ENCODE peak calls at places on chromosomes 3 and 15, in five cellular contexts. P, O, N, D and V are unnamed samples.

GRCh38 chr3:41167722-41168497 is 31.4 kb upstream of the CTNNB1 start:
- DNase-seq in P (no peak), O (no peak), N (no peak), D (no peak), V (no peak)

GRCh38 chr3:191139771-191140170 is 59.3 kb upstream of the OSTN start:
- DNase-seq in P (no peak), O (no peak), N (no peak), D (no peak), V (no peak)

GRCh38 chr3:46454209-46454595 is 10.5 kb downstream of the LTF start:
- DNase-seq in P (no peak), O (no peak), N (no peak), D (no peak), V (no peak)

GRCh38 chr15:30923429-30923828 is 19.7 kb downstream of the FAN1 start:
- DNase-seq in P (peak), O (no peak), N (no peak), D (no peak), V (no peak)

GRCh38 chr3:40971191-40972168 is 227.8 kb upstream of the CTNNB1 start:
- DNase-seq in P (peak), O (peak), N (peak), D (peak), V (peak)

GRCh38 chr3:37179144-37179967 is 5.0 kb upstream of the LRRFIP2 start:
- DNase-seq in P (no peak), O (no peak), N (no peak), D (no peak), V (no peak)

GRCh38 chr3:65938676-65939075 is 100.0 kb downstream of the MAGI1 start:
- DNase-seq in P (no peak), O (no peak), N (no peak), D (no peak), V (no peak)

GRCh38 chr15:70875001-70875782 is 17.0 kb downstream of the THAP10 start:
- DNase-seq in P (no peak), O (peak), N (no peak), D (no peak), V (peak)

GRCh38 chr3:43152649-43153048 is 46.8 kb upstream of the POMGNT2 start:
- DNase-seq in P (no peak), O (peak), N (no peak), D (no peak), V (peak)

GRCh38 chr3:63467392-63467791 is 185.1 kb upstream of the SNTN start:
- DNase-seq in P (no peak), O (no peak), N (no peak), D (no peak), V (no peak)

GRCh38 chr15:22955544-22956085 is 24.6 kb downstream of the CYFIP1 start:
- DNase-seq in P (no peak), O (no peak), N (no peak), D (no peak), V (no peak)

GRCh38 chr3:52934626-52935530 is 37.5 kb upstream of the STIMATE start:
- DNase-seq in P (no peak), O (peak), N (peak), D (peak), V (peak)

GRCh38 chr3:170802164-170803151 is 67.5 kb downstream of the RPL22L1 start:
- DNase-seq in P (no peak), O (peak), N (no peak), D (peak), V (peak)

GRCh38 chr3:81378552-81379288 is 382.7 kb downstream of the GBE1 start:
- DNase-seq in P (no peak), O (no peak), N (no peak), D (no peak), V (no peak)

GRCh38 chr3:189967254-189967865 is 153.3 kb downstream of the P3H2 start:
- DNase-seq in P (no peak), O (peak), N (peak), D (no peak), V (peak)

GRCh38 chr3:87924485-87924884 is 134.3 kb downstream of the CGGBP1 start:
- DNase-seq in P (no peak), O (peak), N (no peak), D (no peak), V (no peak)

GRCh38 chr3:116777181-116777840 is 67.7 kb downstream of the TUSC7 start:
- DNase-seq in P (no peak), O (no peak), N (no peak), D (peak), V (no peak)

GRCh38 chr3:70358978-70359580 is 46.6 kb upstream of the MDFIC2 start:
- DNase-seq in P (no peak), O (peak), N (peak), D (peak), V (peak)

GRCh38 chr15:68447976-68448755 is 16.2 kb upstream of the ITGA11 start:
- DNase-seq in P (no peak), O (no peak), N (no peak), D (no peak), V (no peak)

GRCh38 chr3:112111785-112112402 is 21.2 kb downstream of the GCSAM start:
- DNase-seq in P (no peak), O (peak), N (peak), D (no peak), V (peak)

GRCh38 chr3:125055165-125055912 is 458 bp downstream of the HEG1 start:
- DNase-seq in P (peak), O (no peak), N (no peak), D (no peak), V (no peak)

GRCh38 chr15:42800731-42801474 is 64.0 kb upstream of the CDAN1 start:
- DNase-seq in P (no peak), O (no peak), N (no peak), D (no peak), V (no peak)

GRCh38 chr3:108223928-108224327 is 1.7 kb upstream of the IFT57 start:
- DNase-seq in P (no peak), O (peak), N (no peak), D (no peak), V (peak)

GRCh38 chr15:80996247-80996646 is 4.5 kb upstream of the TLNRD1 start:
- DNase-seq in P (no peak), O (peak), N (no peak), D (no peak), V (peak)

GRCh38 chr15:38707802-38708671 is 143.4 kb upstream of the RASGRP1 start:
- DNase-seq in P (no peak), O (peak), N (peak), D (no peak), V (peak)

GRCh38 chr15:100925480-100925879 is 6.3 kb downstream of the LRRK1 start:
- DNase-seq in P (no peak), O (no peak), N (no peak), D (no peak), V (no peak)

GRCh38 chr3:51983578-51984268 is 388 bp downstream of the ACY1 start:
- DNase-seq in P (no peak), O (no peak), N (no peak), D (no peak), V (no peak)

GRCh38 chr3:115655761-115656282 is 32.5 kb downstream of the GAP43 start:
- DNase-seq in P (no peak), O (no peak), N (no peak), D (no peak), V (no peak)

GRCh38 chr15:67835349-67836133 is 4.3 kb downstream of the RNU6-1 start:
- DNase-seq in P (peak), O (no peak), N (no peak), D (no peak), V (no peak)

GRCh38 chr3:136068708-136069107 is 103.2 kb downstream of the PPP2R3A start:
- DNase-seq in P (no peak), O (no peak), N (no peak), D (no peak), V (no peak)

GRCh38 chr3:126212629-126213375 is 32.4 kb upstream of the ALDH1L1 start:
- DNase-seq in P (peak), O (peak), N (peak), D (no peak), V (peak)

GRCh38 chr3:105868450-105868744 is 415 bp downstream of the CBLB start:
- DNase-seq in P (peak), O (peak), N (peak), D (no peak), V (peak)

GRCh38 chr3:62604301-62604700 is 231.0 kb upstream of the FEZF2 start:
- DNase-seq in P (no peak), O (peak), N (peak), D (peak), V (peak)

GRCh38 chr3:50218448-50218847 is 13.4 kb downstream of the SLC38A3 start:
- DNase-seq in P (no peak), O (no peak), N (no peak), D (no peak), V (no peak)
- H3K4me3 ChIP-seq in P (no peak), O (no peak), N (no peak), D (no peak), V (no peak)

DNA sequence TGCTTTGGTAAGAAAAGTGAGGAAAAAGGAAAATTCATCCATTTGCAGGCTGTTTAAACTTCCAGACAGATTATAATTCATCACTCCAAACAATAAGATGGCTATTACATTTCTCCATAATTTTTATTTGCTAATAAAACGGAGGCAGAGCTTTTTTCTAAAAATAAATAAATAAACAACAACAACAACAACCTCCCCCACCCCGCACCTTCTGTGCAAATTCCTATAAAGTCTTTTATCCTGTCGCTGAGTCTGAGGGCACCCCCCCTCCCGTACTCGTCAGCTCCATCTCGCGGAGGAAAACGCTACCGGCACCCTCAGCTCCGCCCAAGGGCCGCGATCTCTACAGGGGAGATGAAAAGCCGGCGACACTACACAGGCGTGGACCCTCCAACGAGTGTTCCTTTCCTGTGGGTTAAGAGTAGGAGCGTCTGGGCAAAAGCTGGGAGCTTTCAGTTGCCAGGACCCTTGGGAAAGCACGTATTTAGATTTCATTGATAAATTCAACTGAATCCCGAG is 1.0 kb upstream of the ATP1B3 start:
- DNase-seq in P (peak), O (peak), N (peak), D (peak), V (peak)
- H3K4me3 ChIP-seq in P (peak), O (peak), N (peak), D (peak), V (peak)

GRCh38 chr15:43826029-43826507 is 734 bp upstream of the WDR76 start:
- DNase-seq in P (no peak), O (no peak), N (no peak), D (no peak), V (no peak)
- H3K4me3 ChIP-seq in P (peak), O (no peak), N (peak), D (peak), V (peak)

GRCh38 chr3:128554100-128554464 is 61.1 kb upstream of the GATA2 start:
- DNase-seq in P (no peak), O (peak), N (no peak), D (peak), V (peak)

GRCh38 chr3:128556384-128556783 is 63.4 kb upstream of the GATA2 start:
- DNase-seq in P (no peak), O (no peak), N (no peak), D (no peak), V (no peak)

GRCh38 chr3:128554465-128555097 is 61.6 kb upstream of the GATA2 start:
- DNase-seq in P (no peak), O (no peak), N (no peak), D (no peak), V (no peak)

GRCh38 chr3:128555881-128556280 is 62.9 kb upstream of the GATA2 start:
- DNase-seq in P (no peak), O (no peak), N (no peak), D (no peak), V (no peak)

DNA sequence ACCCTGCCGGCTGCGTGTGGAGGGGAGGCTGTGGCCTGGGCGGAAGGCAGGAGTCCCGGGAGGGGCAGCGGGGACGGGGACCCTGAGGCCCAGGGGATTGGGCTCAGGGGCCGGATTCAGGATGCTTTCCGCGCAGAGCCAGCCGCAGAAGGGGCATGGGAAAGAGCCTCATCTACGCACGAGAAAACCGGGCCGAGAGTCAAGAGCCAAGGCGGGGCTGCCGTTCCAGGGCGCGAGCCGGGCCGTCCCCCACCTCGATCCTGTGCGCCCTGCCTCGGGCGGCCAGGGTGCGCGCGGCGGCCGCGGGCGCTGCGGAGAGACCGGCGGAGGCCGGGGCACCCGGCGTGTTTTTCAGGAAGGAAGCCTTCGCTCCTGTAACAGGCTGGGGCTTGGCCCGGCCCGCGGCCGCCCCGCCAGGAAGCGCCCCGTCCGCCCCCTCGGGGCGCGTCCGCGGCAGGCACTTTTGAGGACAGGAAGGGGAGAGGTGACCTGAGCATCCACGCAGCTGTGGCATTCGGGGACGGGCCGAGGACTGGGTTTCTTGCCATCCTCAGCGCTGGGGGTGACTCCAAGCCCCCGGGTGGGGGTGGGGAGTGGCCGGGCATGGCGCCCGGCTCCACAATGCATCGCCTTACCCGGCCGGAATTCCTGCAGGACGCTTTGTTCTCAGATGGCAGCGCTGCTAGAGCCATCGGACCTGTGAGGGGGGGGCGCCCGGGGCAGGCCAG is 62.3 kb upstream of the GATA2 start:
- DNase-seq in P (peak), O (no peak), N (no peak), D (no peak), V (peak)
- H3K4me3 ChIP-seq in P (no peak), O (no peak), N (no peak), D (no peak), V (no peak)

DNA sequence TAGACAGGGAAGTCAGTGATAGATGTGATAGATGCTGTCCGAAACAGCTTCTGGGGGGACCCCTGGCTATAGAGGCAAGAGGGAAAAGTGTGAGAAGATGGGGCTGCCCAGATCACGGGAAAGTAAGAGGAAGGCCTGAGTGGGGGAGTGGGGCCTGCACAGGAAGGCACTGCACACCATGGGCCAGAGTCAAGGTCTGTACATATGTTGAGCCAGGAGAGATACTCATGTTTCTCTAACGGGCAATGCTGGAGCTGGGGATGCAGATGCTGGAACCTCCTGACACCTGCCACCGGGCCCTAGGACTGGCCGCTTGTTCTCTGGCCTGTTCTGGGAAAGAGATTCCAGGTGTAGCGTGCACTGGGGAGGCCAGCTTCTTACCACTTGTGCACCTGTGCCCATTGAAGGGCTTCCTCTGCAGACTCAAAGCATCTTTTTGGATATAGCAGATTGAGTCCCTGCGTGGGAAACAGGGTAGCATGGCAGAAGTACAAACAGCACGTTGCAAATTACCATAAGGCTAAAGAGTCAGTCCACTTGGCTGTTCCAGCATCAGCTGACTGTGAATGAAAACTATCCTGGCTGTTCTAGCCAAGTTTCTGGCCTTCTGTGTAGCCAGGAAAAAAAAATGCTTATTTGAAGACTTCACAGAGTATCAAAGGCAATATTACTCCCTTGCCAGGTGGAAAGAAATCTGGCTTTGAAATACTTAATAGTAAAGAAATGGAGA is 77.1 kb upstream of the GSK3B start:
- DNase-seq in P (no peak), O (no peak), N (no peak), D (no peak), V (no peak)
- H3K4me3 ChIP-seq in P (no peak), O (no peak), N (no peak), D (no peak), V (no peak)

GRCh38 chr3:23760871-23761373 is 44.8 kb upstream of the UBE2E1 start:
- DNase-seq in P (no peak), O (no peak), N (no peak), D (no peak), V (no peak)
- H3K4me3 ChIP-seq in P (no peak), O (no peak), N (no peak), D (no peak), V (no peak)

DNA sequence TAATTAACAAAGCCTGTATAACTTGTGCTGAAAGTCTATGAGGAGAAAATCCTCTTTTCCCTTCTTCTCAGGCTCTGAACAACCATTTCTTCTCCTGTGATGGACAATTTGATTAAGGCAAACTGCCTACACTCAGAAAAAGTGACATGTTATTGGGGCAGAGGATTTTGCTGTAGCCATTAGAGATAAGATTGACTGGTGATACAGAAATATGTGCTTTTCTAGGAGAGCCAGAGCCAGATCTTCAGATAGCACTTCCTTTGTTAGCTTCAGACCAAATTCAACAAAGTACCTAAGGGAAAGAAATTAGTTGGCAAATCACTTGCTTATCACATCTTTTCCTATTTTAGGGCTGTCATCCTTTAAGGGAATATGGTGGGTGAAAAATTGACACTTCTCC is 259.9 kb downstream of the ARPP21 start:
- DNase-seq in P (no peak), O (no peak), N (no peak), D (no peak), V (no peak)
- H3K4me3 ChIP-seq in P (no peak), O (no peak), N (no peak), D (no peak), V (no peak)

GRCh38 chr3:71784201-71784913 is 591 bp downstream of the PROK2 start:
- DNase-seq in P (no peak), O (no peak), N (no peak), D (no peak), V (no peak)
- H3K4me3 ChIP-seq in P (peak), O (no peak), N (peak), D (peak), V (no peak)

GRCh38 chr3:32817195-32817560 is 619 bp upstream of the TRIM71 start:
- DNase-seq in P (no peak), O (no peak), N (no peak), D (no peak), V (no peak)

GRCh38 chr3:32816439-32817194 is 1.2 kb upstream of the TRIM71 start:
- DNase-seq in P (no peak), O (peak), N (no peak), D (no peak), V (peak)

GRCh38 chr3:32817561-32818430 is at the start of gene TRIM71:
- DNase-seq in P (no peak), O (no peak), N (no peak), D (no peak), V (peak)

GRCh38 chr3:32814371-32814770 is 3.4 kb upstream of the TRIM71 start:
- DNase-seq in P (no peak), O (no peak), N (no peak), D (no peak), V (no peak)

GRCh38 chr3:32815812-32816438 is 1.9 kb upstream of the TRIM71 start:
- DNase-seq in P (no peak), O (no peak), N (no peak), D (no peak), V (no peak)
- H3K4me3 ChIP-seq in P (no peak), O (no peak), N (peak), D (peak), V (no peak)